ENCODE peak calls at places on chromosomes 12 and 14, in nine cellular contexts. R, B, H, W, J, N, C, V and M are unnamed samples.

GRCh38 chr14:46820291-46820690 is 168.7 kb upstream of the RPL10L start:
- DNase-seq in R (no peak), N (no peak), H (no peak), V (no peak), J (no peak), W (no peak), C (no peak), B (no peak), M (no peak)

GRCh38 chr12:12922191-12922616 is 29.8 kb downstream of the GPRC5D start:
- DNase-seq in R (no peak), J (no peak), W (no peak), C (peak; percentile 23), V (no peak), N (no peak), B (no peak), H (no peak), M (peak; percentile 49)

GRCh38 chr12:45259732-45260480 is 44.0 kb downstream of the ANO6 start:
- DNase-seq in R (no peak), W (no peak), J (peak; percentile 68), C (no peak), B (no peak), H (no peak), N (no peak), V (no peak), M (peak; percentile 54)

GRCh38 chr12:981176-981828 is 9.7 kb upstream of the ERC1 start:
- DNase-seq in V (no peak), H (no peak), B (no peak), C (no peak), R (no peak), N (no peak), J (no peak), W (no peak), M (no peak)

GRCh38 chr12:27331299-27331926 is 1.2 kb upstream of the BMAL2 start:
- DNase-seq in J (peak; percentile 68), N (no peak), C (peak; percentile 87), R (no peak), H (no peak), V (peak; percentile 25), W (no peak), B (no peak), M (peak; percentile 76)

GRCh38 chr12:101696477-101697196 is 803 bp upstream of the CHPT1 start:
- DNase-seq in W (no peak), N (no peak), V (no peak), B (no peak), J (peak; percentile 37), R (no peak), C (no peak), H (no peak), M (no peak)

GRCh38 chr12:114935658-114936057 is 251.7 kb upstream of the TBX3 start:
- DNase-seq in W (no peak), B (no peak), R (no peak), H (no peak), C (no peak), N (no peak), V (no peak), J (no peak), M (no peak)

GRCh38 chr12:27424631-27425230 is 21.8 kb upstream of the SMCO2 start:
- DNase-seq in R (no peak), C (peak; percentile 35), N (no peak), J (peak; percentile 80), H (no peak), B (no peak), W (no peak), V (no peak), M (peak; percentile 54)

GRCh38 chr14:40229676-40230075 is 797.4 kb upstream of the FBXO33 start:
- DNase-seq in W (no peak), B (no peak), R (no peak), N (no peak), J (no peak), V (no peak), H (no peak), C (no peak), M (no peak)

GRCh38 chr14:54498579-54498978 is 9.8 kb upstream of the GMFB start:
- DNase-seq in B (no peak), J (no peak), W (no peak), H (no peak), N (no peak), C (no peak), R (no peak), V (no peak), M (no peak)

GRCh38 chr12:123444396-123445026 is 8.0 kb upstream of the RILPL2 start:
- DNase-seq in B (no peak), C (no peak), V (no peak), W (no peak), H (no peak), J (no peak), R (no peak), N (no peak), M (peak; percentile 35)

GRCh38 chr12:2051700-2052625 is 824 bp upstream of the CACNA1C start:
- DNase-seq in R (no peak), B (peak; percentile 59), V (no peak), J (no peak), N (no peak), C (no peak), W (no peak), H (no peak), M (no peak)

GRCh38 chr12:97267166-97267565 is 195.4 kb upstream of the RMST start:
- DNase-seq in V (no peak), R (no peak), H (no peak), W (no peak), B (no peak), N (no peak), C (no peak), J (no peak), M (no peak)

GRCh38 chr12:71027835-71028234 is 107.3 kb upstream of the PTPRR start:
- DNase-seq in W (no peak), J (no peak), B (no peak), C (no peak), H (no peak), R (no peak), V (no peak), N (no peak), M (no peak)

GRCh38 chr12:56358836-56359532 is 923 bp downstream of the STAT2 start:
- DNase-seq in J (peak; percentile 54), C (peak; percentile 51), B (no peak), N (no peak), V (no peak), R (no peak), W (no peak), H (no peak), M (peak; percentile 65)

GRCh38 chr12:14779834-14780233 is 23.4 kb downstream of the WBP11 start:
- DNase-seq in N (no peak), J (no peak), V (no peak), H (no peak), C (no peak), R (no peak), B (no peak), W (no peak), M (no peak)

GRCh38 chr14:89267163-89267562 is 149.9 kb downstream of the FOXN3 start:
- DNase-seq in V (no peak), H (no peak), W (no peak), R (no peak), C (no peak), B (no peak), N (no peak), J (no peak), M (no peak)

GRCh38 chr14:102218688-102219087 is 79.0 kb downstream of the WDR20 start:
- DNase-seq in J (no peak), B (no peak), W (no peak), V (no peak), N (no peak), H (no peak), R (no peak), C (no peak), M (no peak)